ENCODE peak calls at places on chromosomes 3 and 15, in nine cellular contexts. L, G, Y, C, K, T, F, I and O are unnamed samples.

GRCh38 chr3:126018995-126019394 is 50.0 kb downstream of the ROPN1B start:
- DNase-seq in K (no peak), G (no peak), I (no peak), F (no peak), Y (no peak), C (no peak), L (no peak), T (no peak), O (no peak)

GRCh38 chr3:14216257-14217048 is 37.8 kb downstream of the LSM3 start:
- DNase-seq in G (peak; percentile 27), L (peak; percentile 25), I (no peak), F (peak; percentile 68), Y (no peak), C (peak; percentile 93), T (no peak), K (peak; percentile 95), O (peak; percentile 25)

GRCh38 chr3:124467980-124468902 is 262.0 kb upstream of the UMPS start:
- DNase-seq in L (no peak), C (peak; percentile 48), Y (peak; percentile 34), G (peak; percentile 66), I (no peak), F (peak; percentile 80), K (peak; percentile 90), T (no peak), O (peak; percentile 65)

GRCh38 chr15:42035362-42035761 is 14.5 kb upstream of the PLA2G4E start:
- DNase-seq in I (peak; percentile 31), C (peak; percentile 73), G (peak; percentile 17), F (no peak), Y (no peak), L (peak; percentile 60), K (peak; percentile 71), T (no peak), O (no peak)

GRCh38 chr15:89893027-89893426 is 767 bp downstream of the AP3S2 start:
- DNase-seq in K (no peak), F (no peak), C (no peak), I (no peak), T (no peak), Y (no peak), L (no peak), G (no peak), O (no peak)

GRCh38 chr3:195237981-195238625 is 32.9 kb downstream of the XXYLT1 start:
- DNase-seq in C (no peak), G (no peak), K (peak; percentile 32), F (no peak), Y (no peak), L (no peak), I (no peak), T (peak; percentile 23), O (no peak)

GRCh38 chr3:101809178-101810022 is 30.4 kb downstream of the NXPE3 start:
- DNase-seq in C (peak; percentile 65), I (no peak), K (no peak), Y (peak; percentile 29), L (peak; percentile 41), T (no peak), G (peak; percentile 34), F (no peak), O (peak; percentile 14)

GRCh38 chr3:171446801-171447578 is 13.2 kb downstream of the TNIK start:
- DNase-seq in C (no peak), I (no peak), T (no peak), Y (peak; percentile 48), G (no peak), F (no peak), L (no peak), K (no peak), O (no peak)

GRCh38 chr15:46854559-46854958 is 862.7 kb upstream of the SEMA6D start:
- DNase-seq in G (no peak), Y (no peak), I (no peak), F (no peak), K (no peak), C (no peak), L (no peak), T (no peak), O (no peak)

GRCh38 chr3:52471371-52472238 is 16.2 kb downstream of the NISCH start:
- DNase-seq in T (peak; percentile 82), Y (peak; percentile 52), G (peak; percentile 70), L (no peak), F (peak; percentile 75), K (peak; percentile 88), I (peak; percentile 81), C (peak; percentile 52), O (peak; percentile 52)

GRCh38 chr3:138082085-138082991 is 33.1 kb downstream of the DZIP1L start:
- DNase-seq in C (no peak), K (no peak), I (no peak), Y (peak; percentile 94), G (peak; percentile 69), L (no peak), F (no peak), T (no peak), O (no peak)

GRCh38 chr3:145313751-145314150 is 847.2 kb downstream of the PLOD2 start:
- DNase-seq in G (no peak), K (no peak), C (no peak), L (no peak), F (no peak), I (no peak), T (no peak), Y (no peak), O (no peak)

DNA sequence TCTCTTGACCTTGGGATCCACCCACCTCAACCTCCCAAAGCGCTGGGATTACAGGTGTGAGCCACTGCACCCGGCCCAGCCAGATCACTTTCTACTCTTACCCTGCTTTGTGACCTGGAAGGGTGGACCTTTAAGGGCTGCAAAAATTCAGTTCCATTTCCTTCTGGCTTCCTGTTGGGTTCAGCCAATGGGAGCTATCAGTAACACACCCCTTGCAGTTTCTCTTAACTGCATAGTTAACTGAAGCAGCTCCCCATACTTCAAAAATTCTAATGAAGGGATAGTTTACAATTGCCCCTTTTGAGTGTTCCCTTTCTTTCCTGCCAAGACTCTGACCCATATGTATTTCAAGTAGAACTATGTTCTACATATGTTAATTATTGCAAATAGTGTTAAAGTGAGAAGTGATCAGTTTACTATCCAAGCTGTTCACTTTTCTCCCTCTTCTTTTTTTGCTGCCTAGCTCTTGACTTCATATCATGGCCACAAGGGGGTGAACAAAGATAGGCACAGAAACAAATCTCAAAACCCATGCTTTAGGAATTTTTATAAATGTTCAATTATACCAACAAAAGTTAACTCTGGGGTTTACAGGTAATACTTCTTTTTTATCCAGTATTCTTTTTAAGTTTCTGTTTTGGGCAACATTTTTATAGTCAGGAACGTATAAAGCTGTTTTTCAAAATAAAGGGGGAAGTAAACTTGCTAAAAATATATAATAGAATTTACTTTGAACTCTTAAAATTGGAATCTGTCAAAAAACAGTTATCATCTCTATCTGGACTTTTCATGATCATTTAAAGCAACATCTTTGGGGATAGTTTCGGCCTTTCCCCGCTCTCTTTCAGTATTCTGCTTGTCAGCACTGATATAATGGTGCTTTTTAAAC is 8.1 kb downstream of the PGBD4 start:
- DNase-seq in T (no peak), K (no peak), F (no peak), Y (peak; percentile 29), C (peak; percentile 49), G (peak; percentile 1), L (no peak), I (no peak), O (no peak)
- TF ChIP-seq CTCF in T (peak; percentile 28), K (peak; percentile 88), F (peak; percentile 68), Y (peak; percentile 75), C (peak; percentile 92), G (no peak), L (peak; percentile 57), I (peak; percentile 35), O (peak; percentile 81)

GRCh38 chr15:29269485-29270168 is at the start of gene NSMCE3:
- DNase-seq in G (peak; percentile 61), Y (peak; percentile 80), T (peak; percentile 94), F (peak; percentile 95), L (peak; percentile 90), I (peak; percentile 93), K (peak; percentile 94), C (peak; percentile 95), O (peak; percentile 79)
- TF ChIP-seq CTCF in G (no peak), Y (no peak), T (no peak), F (no peak), L (no peak), I (no peak), K (no peak), C (no peak), O (no peak)

GRCh38 chr15:43370975-43371974 is at the start of the genes TUBGCP4 and ZSCAN29:
- DNase-seq in Y (peak; percentile 40), F (peak; percentile 95), C (peak; percentile 95), L (peak; percentile 91), I (peak; percentile 88), K (peak; percentile 97), T (peak; percentile 88), G (peak; percentile 79), O (peak; percentile 84)

GRCh38 chr15:43370310-43370974 is 401 bp downstream of the ZSCAN29 start:
- DNase-seq in I (peak; percentile 63), K (peak; percentile 71), L (no peak), C (no peak), T (no peak), Y (peak; percentile 7), F (peak; percentile 78), G (no peak), O (peak; percentile 27)

DNA sequence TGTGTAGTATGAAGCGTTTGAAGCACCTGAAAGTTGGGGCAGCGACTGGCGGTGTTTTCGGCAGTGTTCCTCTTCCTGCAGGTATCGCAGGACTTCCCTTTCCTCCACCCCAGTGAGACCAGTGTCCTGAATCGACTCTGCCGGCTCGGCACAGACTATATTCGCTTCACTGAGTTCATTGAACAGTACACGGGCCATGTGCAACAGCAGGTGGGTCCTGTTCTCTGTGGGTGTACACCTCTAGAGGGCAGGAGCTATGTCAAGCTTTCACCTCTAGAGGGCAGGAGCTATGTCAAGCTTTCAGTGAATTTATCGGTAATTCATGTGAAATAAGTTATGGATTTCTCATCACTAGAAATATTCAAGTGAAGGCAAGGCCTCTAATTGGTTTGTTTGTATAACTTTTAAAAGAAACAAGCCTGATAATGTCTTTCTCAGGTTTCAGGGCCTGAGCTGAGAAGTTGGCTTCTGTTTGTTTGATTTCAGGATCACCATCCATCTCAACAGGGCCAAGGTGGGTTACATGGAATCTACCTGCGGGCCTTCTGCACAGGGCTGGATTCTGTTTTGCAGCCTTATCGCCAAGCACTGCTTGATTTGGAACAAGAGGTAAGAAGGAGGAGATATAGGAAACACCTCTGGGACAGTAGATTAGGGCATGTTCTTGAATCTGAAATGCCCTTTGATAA is 5.3 kb downstream of the TUBGCP4 start:
- DNase-seq in C (peak; percentile 82), Y (peak; percentile 48), F (peak; percentile 40), L (peak; percentile 44), T (no peak), I (no peak), G (peak; percentile 8), K (peak; percentile 65), O (peak; percentile 12)
- TF ChIP-seq CTCF in C (peak; percentile 100), Y (peak; percentile 86), F (peak; percentile 84), L (peak; percentile 87), T (peak; percentile 66), I (peak; percentile 55), G (peak; percentile 20), K (peak; percentile 88), O (peak; percentile 72)

DNA sequence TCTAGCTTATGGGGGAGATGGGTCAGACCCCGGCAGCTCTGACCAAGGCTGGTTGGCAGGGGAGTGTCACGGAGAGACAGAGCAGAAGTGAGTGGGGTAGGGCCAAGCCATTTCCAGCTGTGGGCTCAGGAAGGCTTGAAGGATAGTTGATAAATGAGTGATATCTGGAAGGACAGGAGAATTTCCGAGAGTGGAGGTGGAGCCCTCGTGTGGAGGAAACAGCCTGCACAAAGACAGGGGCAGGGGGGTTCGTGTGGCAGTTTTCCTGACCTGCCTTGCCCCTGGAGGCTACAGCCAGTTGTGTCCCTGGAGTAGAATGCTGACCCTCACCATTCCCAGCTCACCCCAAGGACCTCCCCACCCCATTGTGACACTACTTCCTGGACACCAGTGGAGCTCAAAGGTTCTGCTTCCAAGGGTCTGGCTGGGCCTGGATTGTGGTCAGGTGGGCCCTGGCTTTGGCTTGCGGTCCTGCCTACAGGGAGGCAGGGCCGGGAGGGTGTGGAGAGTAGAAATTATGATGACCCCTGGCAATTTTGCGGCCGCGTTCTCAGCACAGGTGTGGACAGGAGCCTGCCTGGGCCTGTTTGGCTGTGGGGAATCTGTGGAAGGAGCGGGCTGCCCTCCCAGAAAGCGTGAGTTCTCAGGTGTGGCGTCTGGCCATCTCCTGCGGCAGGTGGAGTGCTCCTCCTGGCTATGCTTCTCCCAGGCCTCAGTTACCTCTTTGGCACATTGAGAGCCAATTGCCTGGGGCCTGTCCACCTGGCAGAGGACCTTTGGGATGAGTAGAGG is at the start of gene SLC22A14:
- DNase-seq in I (no peak), F (no peak), L (no peak), T (no peak), C (no peak), Y (no peak), G (no peak), K (peak; percentile 78), O (no peak)
- TF ChIP-seq CTCF in I (no peak), F (no peak), L (no peak), T (no peak), C (peak; percentile 60), Y (peak; percentile 40), G (no peak), K (peak; percentile 72), O (no peak)